ENCODE peak calls at places on chromosomes 16 and 17, in ten cellular contexts. P is ascending aorta; Q is HuH-7.5; U is activated naive CD4-positive, alpha-beta T cell; S is activated T-cell treated with anti-CD3 and anti-CD28 coated beads for 24 hours; X is brain microvascular endothelial cell; Z is HT1080; H is SK-MEL-5; D is stimulated activated CD4-positive, alpha-beta T cell treated with anti-CD3 and anti-CD28 coated beads, Interleukin-2, amount 100 ng/mL, for 48 hours; B is NCI-H1436. L is an unnamed sample.

GRCh38 chr16:10579965-10580918 is at the start of gene EMP2:
- DNase-seq in P (peak; percentile 43), H (peak; percentile 71), S (no peak), Z (peak; percentile 69), U (no peak), D (no peak), Q (peak; percentile 72), X (peak; percentile 40), B (peak; percentile 75), L (peak; percentile 57)

GRCh38 chr16:17070882-17071592 is 399.7 kb downstream of the XYLT1 start:
- DNase-seq in D (peak; percentile 63), H (peak; percentile 3), S (peak; percentile 78), Q (no peak), B (peak; percentile 93), U (peak; percentile 52), X (no peak), P (peak; percentile 16), Z (no peak), L (peak; percentile 13)

GRCh38 chr16:50298591-50299507 is 32.5 kb downstream of the ADCY7 start:
- DNase-seq in Z (no peak), D (no peak), H (no peak), Q (no peak), S (no peak), B (no peak), U (no peak), P (no peak), X (no peak), L (no peak)

GRCh38 chr16:48535831-48536599 is 74.0 kb downstream of the N4BP1 start:
- DNase-seq in U (no peak), X (peak; percentile 52), D (no peak), H (peak; percentile 74), P (no peak), S (no peak), Z (no peak), B (no peak), Q (no peak), L (peak; percentile 77)

GRCh38 chr16:68636064-68636551 is 9.0 kb upstream of the CDH3 start:
- DNase-seq in U (no peak), H (no peak), D (no peak), S (no peak), P (no peak), Z (no peak), Q (no peak), X (no peak), B (no peak), L (peak; percentile 99)

GRCh38 chr17:82342361-82343079 is 9.0 kb upstream of the SECTM1 start:
- DNase-seq in P (no peak), B (no peak), U (no peak), D (no peak), Z (no peak), S (no peak), H (no peak), X (no peak), Q (no peak), L (no peak)

GRCh38 chr17:65914784-65915342 is 277.1 kb downstream of the CEP112 start:
- DNase-seq in B (no peak), P (no peak), H (no peak), X (no peak), S (no peak), Z (peak; percentile 52), U (no peak), D (peak; percentile 7), Q (no peak), L (peak; percentile 36)

GRCh38 chr17:77256710-77257109 is 115.9 kb downstream of the SEC14L1 start:
- DNase-seq in H (peak; percentile 62), B (no peak), S (no peak), Z (no peak), D (no peak), U (no peak), Q (no peak), P (no peak), X (no peak), L (no peak)

GRCh38 chr16:57810197-57811024 is 8.1 kb upstream of the KIFC3 start:
- DNase-seq in Z (peak; percentile 96), D (peak; percentile 49), P (peak; percentile 69), U (no peak), X (peak; percentile 79), Q (peak; percentile 71), H (no peak), B (peak; percentile 63), S (peak; percentile 68), L (peak; percentile 94)

GRCh38 chr17:7774037-7774659 is 56.6 kb downstream of the DNAH2 start:
- DNase-seq in D (no peak), Z (peak; percentile 25), P (no peak), B (no peak), S (no peak), Q (peak; percentile 34), U (no peak), H (no peak), X (peak; percentile 57), L (peak; percentile 30)

GRCh38 chr16:50308237-50308965 is 42.0 kb downstream of the ADCY7 start:
- DNase-seq in U (no peak), X (no peak), B (no peak), S (no peak), H (no peak), Z (no peak), D (no peak), Q (no peak), P (no peak), L (no peak)

GRCh38 chr17:19370493-19370960 is 7.8 kb upstream of the MAPK7 start:
- DNase-seq in B (no peak), U (no peak), Z (peak; percentile 25), P (no peak), D (no peak), H (no peak), S (no peak), X (no peak), Q (no peak), L (no peak)

GRCh38 chr17:381941-382643 is 29.5 kb upstream of the RPH3AL start:
- DNase-seq in Q (no peak), B (no peak), X (no peak), P (no peak), U (no peak), Z (no peak), D (no peak), S (no peak), H (no peak), L (no peak)

GRCh38 chr17:64739316-64740058 is 77.4 kb upstream of the SMURF2 start:
- DNase-seq in U (no peak), P (no peak), X (no peak), Q (no peak), D (no peak), S (no peak), B (no peak), Z (peak; percentile 57), H (no peak), L (peak; percentile 60)